ENCODE peak calls at places on chromosomes 16 and 17, in eight cellular contexts. H, L, X, D, U, Y, B and O are unnamed samples.

GRCh38 chr17:43020789-43021738 is 1.1 kb downstream of the VAT1 start:
- DNase-seq in H (peak), X (peak), L (peak), D (no peak), B (peak), U (peak), Y (peak), O (peak)

GRCh38 chr16:85055503-85056210 is 28.1 kb downstream of the KIAA0513 start:
- DNase-seq in B (no peak), D (peak), Y (peak), L (peak), X (no peak), U (no peak), H (no peak), O (peak)

GRCh38 chr16:2912330-2913199 is 834 bp downstream of the FLYWCH1 start:
- DNase-seq in Y (peak), H (no peak), U (peak), L (peak), D (no peak), X (peak), B (no peak), O (peak)

GRCh38 chr17:29918922-29919856 is 10.8 kb downstream of the SSH2 start:
- DNase-seq in H (no peak), D (no peak), X (no peak), B (no peak), L (no peak), U (no peak), Y (peak), O (no peak)

GRCh38 chr16:30748634-30749445 is 615 bp downstream of the PHKG2 start:
- DNase-seq in U (peak), H (no peak), X (peak), Y (peak), L (no peak), D (peak), B (no peak), O (peak)

GRCh38 chr17:63700528-63701441 is 860 bp upstream of the LIMD2 start:
- DNase-seq in X (no peak), Y (no peak), H (no peak), U (peak), L (no peak), B (peak), D (peak), O (peak)

GRCh38 chr16:88197481-88198456 is 185.0 kb upstream of the ZNF469 start:
- DNase-seq in D (no peak), B (no peak), X (no peak), Y (no peak), U (peak), H (no peak), L (no peak), O (no peak)

GRCh38 chr16:11263737-11264136 is 5.4 kb downstream of the TNP2 start:
- DNase-seq in L (no peak), D (no peak), U (no peak), Y (no peak), H (no peak), B (no peak), X (no peak), O (no peak)

GRCh38 chr17:62870581-62870964 is 62.5 kb upstream of the MARCHF10 start:
- DNase-seq in X (no peak), H (no peak), U (peak), B (no peak), Y (no peak), D (no peak), L (no peak), O (no peak)

GRCh38 chr16:25868041-25868600 is 176.4 kb downstream of the HS3ST4 start:
- DNase-seq in B (no peak), U (no peak), H (no peak), D (no peak), Y (no peak), L (no peak), X (no peak), O (no peak)

GRCh38 chr16:86625029-86625428 is 46.7 kb downstream of the FOXL1 start:
- DNase-seq in B (no peak), D (no peak), U (no peak), H (no peak), X (no peak), Y (no peak), L (no peak), O (no peak)

GRCh38 chr16:5502467-5502869 is 404.9 kb upstream of the EEF2KMT start:
- DNase-seq in Y (peak), H (no peak), B (no peak), L (no peak), U (no peak), D (no peak), X (no peak), O (peak)

GRCh38 chr17:1639549-1639948 is 6.0 kb downstream of the SCARF1 start:
- DNase-seq in L (no peak), Y (no peak), X (no peak), U (no peak), B (no peak), H (no peak), D (no peak), O (no peak)

GRCh38 chr17:29565643-29566472 is 979 bp downstream of the ABHD15 start:
- DNase-seq in Y (no peak), L (no peak), B (peak), X (peak), U (peak), D (no peak), H (peak), O (peak)

GRCh38 chr16:67923414-67924127 is 8.1 kb downstream of the CTRL start:
- DNase-seq in X (peak), H (no peak), L (no peak), B (peak), Y (no peak), U (peak), D (no peak), O (no peak)

GRCh38 chr16:86723699-86724098 is 145.3 kb downstream of the FOXL1 start:
- DNase-seq in Y (no peak), X (no peak), U (no peak), L (no peak), B (no peak), D (no peak), H (no peak), O (no peak)

GRCh38 chr17:76791053-76791980 is 53.4 kb downstream of the MFSD11 start:
- DNase-seq in D (peak), X (peak), H (no peak), L (peak), U (no peak), Y (peak), B (no peak), O (peak)

GRCh38 chr17:73013299-73013698 is 79.2 kb downstream of the SLC39A11 start:
- DNase-seq in D (no peak), H (no peak), U (peak), B (no peak), L (no peak), Y (no peak), X (no peak), O (no peak)

GRCh38 chr16:68985268-68985667 is 120.2 kb upstream of the HAS3 start:
- DNase-seq in X (no peak), H (no peak), U (no peak), D (no peak), L (no peak), Y (no peak), B (no peak), O (no peak)

GRCh38 chr17:38926290-38927070 is 1.1 kb downstream of the LASP1NB start:
- DNase-seq in B (no peak), D (no peak), H (no peak), L (no peak), X (no peak), U (no peak), Y (no peak), O (no peak)

GRCh38 chr16:68995011-68995504 is 110.4 kb upstream of the HAS3 start:
- DNase-seq in B (no peak), Y (peak), L (no peak), H (no peak), X (no peak), U (peak), D (no peak), O (no peak)

GRCh38 chr16:85112364-85112763 is at the start of gene CIBAR2:
- DNase-seq in X (no peak), Y (no peak), H (no peak), L (no peak), U (peak), D (no peak), B (no peak), O (no peak)

GRCh38 chr17:76189741-76190140 is 48.7 kb upstream of the FOXJ1 start:
- DNase-seq in B (no peak), H (no peak), D (no peak), Y (no peak), X (no peak), U (no peak), L (no peak), O (no peak)

GRCh38 chr17:48054238-48055185 is 6.4 kb downstream of the NFE2L1 start:
- DNase-seq in U (peak), B (peak), L (no peak), Y (peak), H (peak), D (no peak), X (peak), O (peak)

GRCh38 chr17:55348749-55349354 is 72.8 kb downstream of the MMD start:
- DNase-seq in B (peak), Y (peak), H (no peak), L (no peak), D (no peak), U (peak), X (peak), O (peak)

GRCh38 chr17:77429735-77429984 is 288.9 kb downstream of the SEC14L1 start:
- DNase-seq in H (no peak), X (no peak), Y (no peak), B (no peak), U (no peak), D (no peak), L (no peak), O (no peak)

GRCh38 chr16:72241930-72242329 is 70.0 kb upstream of the PMFBP1 start:
- DNase-seq in L (no peak), Y (peak), D (no peak), B (no peak), X (peak), H (no peak), U (peak), O (peak)

GRCh38 chr17:27367121-27367981 is 73.4 kb downstream of the WSB1 start:
- DNase-seq in H (no peak), L (no peak), Y (no peak), X (no peak), U (no peak), B (no peak), D (no peak), O (no peak)

GRCh38 chr17:73255671-73256181 is 6.0 kb downstream of the CPSF4L start:
- DNase-seq in U (peak), D (no peak), X (peak), B (no peak), H (no peak), Y (peak), L (no peak), O (peak)